ENCODE peak calls at places on chromosomes 16 and 17, in ten cellular contexts. O is fibroblast of lung, Z is spleen, M is AG04450, P is PC-3, A is GM23248, C is heart right ventricle, G is mesenchymal stem cell, R is thoracic aorta, E is brain microvascular endothelial cell. K is an unnamed sample.

GRCh38 chr17:72693147-72693878 is 399.2 kb downstream of the SLC39A11 start:
- DNase-seq in O (no peak), Z (no peak), M (no peak), P (no peak), A (peak; percentile 16), C (no peak), G (no peak), R (no peak), E (no peak), K (no peak)

GRCh38 chr17:44830359-44831269 is 527 bp upstream of the GJC1 start:
- DNase-seq in O (peak; percentile 32), Z (peak; percentile 64), M (no peak), P (peak; percentile 49), A (peak; percentile 64), C (peak; percentile 32), G (peak; percentile 51), R (no peak), E (no peak), K (no peak)

GRCh38 chr17:76947771-76948170 is 79.6 kb downstream of the MGAT5B start:
- DNase-seq in O (no peak), Z (no peak), M (no peak), P (no peak), A (no peak), C (no peak), G (no peak), R (no peak), E (no peak), K (no peak)

GRCh38 chr17:65227637-65228036 is 90.5 kb downstream of the RGS9 start:
- DNase-seq in O (no peak), Z (no peak), M (no peak), P (no peak), A (no peak), C (no peak), G (no peak), R (no peak), E (no peak), K (no peak)

GRCh38 chr17:70320642-70321345 is 151.5 kb downstream of the KCNJ2 start:
- DNase-seq in O (peak; percentile 95), Z (no peak), M (no peak), P (no peak), A (peak; percentile 6), C (no peak), G (peak; percentile 83), R (no peak), E (no peak), K (no peak)

GRCh38 chr17:20930065-20930760 is 112.6 kb downstream of the USP22 start:
- DNase-seq in O (no peak), Z (no peak), M (no peak), P (no peak), A (peak; percentile 34), C (no peak), G (no peak), R (no peak), E (no peak), K (no peak)

GRCh38 chr16:59899940-59900339 is 1165.8 kb upstream of the GOT2 start:
- DNase-seq in O (no peak), Z (no peak), M (no peak), P (no peak), A (no peak), C (no peak), G (no peak), R (no peak), E (no peak), K (no peak)

GRCh38 chr17:31824771-31825360 is 34.2 kb downstream of the COPRS start:
- DNase-seq in O (no peak), Z (no peak), M (no peak), P (no peak), A (peak; percentile 22), C (no peak), G (no peak), R (no peak), E (no peak), K (no peak)

GRCh38 chr16:871562-872330 is 71.2 kb upstream of the GNG13 start:
- DNase-seq in O (no peak), Z (no peak), M (no peak), P (no peak), A (no peak), C (peak; percentile 8), G (no peak), R (no peak), E (no peak), K (no peak)

GRCh38 chr17:4599505-4600281 is 15.4 kb downstream of the SMTNL2 start:
- DNase-seq in O (peak; percentile 91), Z (no peak), M (no peak), P (peak; percentile 19), A (no peak), C (peak; percentile 71), G (peak; percentile 37), R (no peak), E (no peak), K (no peak)

GRCh38 chr16:84442416-84443145 is 61.9 kb downstream of the MEAK7 start:
- DNase-seq in O (no peak), Z (peak; percentile 4), M (no peak), P (no peak), A (no peak), C (no peak), G (no peak), R (no peak), E (no peak), K (no peak)

GRCh38 chr17:30021708-30022317 is 80.4 kb downstream of the EFCAB5 start:
- DNase-seq in O (peak; percentile 67), Z (no peak), M (peak; percentile 13), P (peak; percentile 54), A (peak; percentile 76), C (no peak), G (peak; percentile 61), R (no peak), E (peak; percentile 47), K (no peak)

GRCh38 chr17:45940826-45941225 is 46.5 kb downstream of the MAPT start:
- DNase-seq in O (no peak), Z (no peak), M (no peak), P (no peak), A (no peak), C (no peak), G (no peak), R (peak; percentile 5), E (no peak), K (no peak)

GRCh38 chr16:83602797-83603735 is 204.7 kb upstream of the HSBP1 start:
- DNase-seq in O (no peak), Z (no peak), M (no peak), P (no peak), A (no peak), C (no peak), G (no peak), R (no peak), E (no peak), K (no peak)

GRCh38 chr16:50275428-50276127 is 9.2 kb downstream of the ADCY7 start:
- DNase-seq in O (no peak), Z (peak; percentile 78), M (no peak), P (no peak), A (no peak), C (no peak), G (no peak), R (no peak), E (no peak), K (no peak)

GRCh38 chr16:19691161-19691850 is 26.7 kb downstream of the KNOP1 start:
- DNase-seq in O (no peak), Z (peak; percentile 84), M (no peak), P (peak; percentile 53), A (peak; percentile 35), C (no peak), G (peak; percentile 38), R (no peak), E (no peak), K (no peak)

GRCh38 chr17:61408151-61409041 is 8.8 kb downstream of the TBX2 start:
- DNase-seq in O (peak; percentile 57), Z (peak; percentile 64), M (no peak), P (no peak), A (no peak), C (no peak), G (no peak), R (no peak), E (no peak), K (no peak)

GRCh38 chr17:75661531-75661930 is 5.4 kb downstream of the RECQL5 start:
- DNase-seq in O (no peak), Z (no peak), M (no peak), P (no peak), A (no peak), C (no peak), G (no peak), R (no peak), E (no peak), K (no peak)
- H3K27ac ChIP-seq in O (no peak overlapping the region), Z (no peak overlapping the region), M (no peak overlapping the region), P (no peak overlapping the region), A (no peak overlapping the region), C (no peak overlapping the region), G (no peak overlapping the region), R (no peak overlapping the region), E (no peak overlapping the region), K (no peak overlapping the region)

GRCh38 chr17:39822051-39822450 is 42.1 kb downstream of the IKZF3 start:
- DNase-seq in O (no peak), Z (no peak), M (no peak), P (no peak), A (no peak), C (no peak), G (no peak), R (no peak), E (no peak), K (no peak)

GRCh38 chr17:39820541-39820940 is 43.6 kb downstream of the IKZF3 start:
- DNase-seq in O (no peak), Z (no peak), M (no peak), P (no peak), A (no peak), C (no peak), G (no peak), R (no peak), E (no peak), K (no peak)

GRCh38 chr17:39818282-39819000 is 45.7 kb downstream of the IKZF3 start:
- DNase-seq in O (no peak), Z (no peak), M (no peak), P (no peak), A (no peak), C (no peak), G (no peak), R (no peak), E (no peak), K (no peak)

GRCh38 chr17:39823407-39824054 is 40.6 kb downstream of the IKZF3 start:
- DNase-seq in O (no peak), Z (no peak), M (no peak), P (no peak), A (no peak), C (no peak), G (no peak), R (no peak), E (no peak), K (no peak)

GRCh38 chr17:39820987-39821386 is 43.1 kb downstream of the IKZF3 start:
- DNase-seq in O (no peak), Z (no peak), M (no peak), P (no peak), A (no peak), C (no peak), G (no peak), R (no peak), E (no peak), K (no peak)
- H3K27ac ChIP-seq in O (no peak overlapping the region), Z (peak overlapping the region; percentile 78), M (peak overlapping the region; percentile 11), P (no peak overlapping the region), A (no peak overlapping the region), C (no peak overlapping the region), G (no peak overlapping the region), R (no peak overlapping the region), E (no peak overlapping the region), K (no peak overlapping the region)

GRCh38 chr17:82029990-82030469 is 1.4 kb upstream of the RAC3 start:
- DNase-seq in O (no peak), Z (peak; percentile 81), M (no peak), P (no peak), A (no peak), C (no peak), G (no peak), R (no peak), E (no peak), K (no peak)
- H3K27ac ChIP-seq in O (no peak overlapping the region), Z (peak overlapping the region; percentile 36), M (no peak overlapping the region), P (no peak overlapping the region), A (no peak overlapping the region), C (no peak overlapping the region), G (no peak overlapping the region), R (no peak overlapping the region), E (no peak overlapping the region), K (no peak overlapping the region)

GRCh38 chr17:41629826-41630670 is 5.7 kb upstream of the KRT17 start:
- DNase-seq in O (no peak), Z (peak; percentile 22), M (no peak), P (no peak), A (no peak), C (no peak), G (no peak), R (no peak), E (no peak), K (no peak)
- H3K27ac ChIP-seq in O (no peak overlapping the region), Z (no peak overlapping the region), M (no peak overlapping the region), P (no peak overlapping the region), A (no peak overlapping the region), C (no peak overlapping the region), G (no peak overlapping the region), R (no peak overlapping the region), E (no peak overlapping the region), K (peak overlapping the region; percentile 29)